ENCODE peak calls at places on chromosome 5, in ten cellular contexts. M is kidney epithelial cell, I is body of pancreas, J is neural progenitor cell, U is A549, L is lung, E is cardiac muscle cell, V is stomach, N is uterus, W is colonic mucosa. H is an unnamed sample.
A peak's percentile ranks its signal among the peaks of the same experiment; 100 is the strongest.

GRCh38 chr5:60826653-60827052 is 17.4 kb downstream of the ELOVL7 start:
- DNase-seq in M (no peak), I (no peak), J (no peak), U (no peak), L (no peak), E (no peak), V (no peak), N (no peak), W (no peak), H (no peak)

GRCh38 chr5:133750856-133751255 is 138.5 kb upstream of the FSTL4 start:
- DNase-seq in M (no peak), I (no peak), J (no peak), U (no peak), L (no peak), E (no peak), V (no peak), N (no peak), W (no peak), H (no peak)

GRCh38 chr5:42718591-42718990 is 38.0 kb upstream of the CCDC152 start:
- DNase-seq in M (peak; percentile 61), I (no peak), J (no peak), U (no peak), L (no peak), E (no peak), V (no peak), N (no peak), W (no peak), H (peak; percentile 10)

GRCh38 chr5:5979362-5979760 is 399.0 kb downstream of the MED10 start:
- DNase-seq in M (peak; percentile 18), I (peak; percentile 7), J (no peak), U (no peak), L (no peak), E (no peak), V (no peak), N (peak; percentile 30), W (no peak), H (no peak)

GRCh38 chr5:111142932-111143331 is 50.8 kb downstream of the WDR36 start:
- DNase-seq in M (no peak), I (no peak), J (no peak), U (no peak), L (no peak), E (no peak), V (no peak), N (no peak), W (no peak), H (peak; percentile 26)

GRCh38 chr5:133222979-133223378 is 171.2 kb downstream of the HSPA4 start:
- DNase-seq in M (no peak), I (no peak), J (peak; percentile 63), U (no peak), L (no peak), E (peak; percentile 22), V (no peak), N (no peak), W (no peak), H (peak; percentile 63)

GRCh38 chr5:22344000-22344399 is 509.1 kb downstream of the CDH12 start:
- DNase-seq in M (no peak), I (no peak), J (no peak), U (no peak), L (no peak), E (no peak), V (no peak), N (no peak), W (no peak), H (no peak)

GRCh38 chr5:131634666-131634995 is 398 bp downstream of the RAPGEF6 start:
- DNase-seq in M (no peak), I (peak; percentile 66), J (peak; percentile 88), U (peak; percentile 55), L (no peak), E (peak; percentile 72), V (peak; percentile 54), N (no peak), W (peak; percentile 68), H (peak; percentile 50)

GRCh38 chr5:52878671-52879070 is 91.0 kb downstream of the ITGA1 start:
- DNase-seq in M (no peak), I (no peak), J (no peak), U (no peak), L (no peak), E (no peak), V (no peak), N (no peak), W (no peak), H (peak; percentile 64)

GRCh38 chr5:123976393-123977029 is 464.5 kb downstream of the CSNK1G3 start:
- DNase-seq in M (no peak), I (no peak), J (no peak), U (no peak), L (no peak), E (no peak), V (no peak), N (no peak), W (no peak), H (no peak)

GRCh38 chr5:93476211-93476851 is 104.7 kb downstream of the NR2F1-AS1 start:
- DNase-seq in M (no peak), I (no peak), J (no peak), U (no peak), L (no peak), E (no peak), V (no peak), N (no peak), W (no peak), H (no peak)

GRCh38 chr5:116600876-116601275 is 26.3 kb upstream of the SEMA6A start:
- DNase-seq in M (peak; percentile 80), I (no peak), J (no peak), U (no peak), L (no peak), E (no peak), V (no peak), N (no peak), W (no peak), H (peak; percentile 9)

GRCh38 chr5:158732345-158732744 is 367.4 kb downstream of the EBF1 start:
- DNase-seq in M (no peak), I (no peak), J (no peak), U (no peak), L (no peak), E (no peak), V (no peak), N (no peak), W (no peak), H (no peak)
- TF ChIP-seq CTCF in M (no peak), I (no peak), J (no peak), U (no peak), L (no peak), E (no peak), V (no peak), N (no peak), W (no peak), H (no peak)

GRCh38 chr5:71948206-71948605 is 159.1 kb upstream of the MAP1B start:
- DNase-seq in M (no peak), I (no peak), J (no peak), U (no peak), L (no peak), E (no peak), V (no peak), N (no peak), W (no peak), H (no peak)
- H3K4me3 ChIP-seq in M (no peak overlapping the region), I (no peak overlapping the region), J (no peak overlapping the region), U (no peak overlapping the region), L (no peak overlapping the region), E (no peak overlapping the region), V (no peak overlapping the region), N (no peak overlapping the region), W (no peak overlapping the region), H (no peak overlapping the region)

GRCh38 chr5:143003328-143003636 is 233.1 kb downstream of the ARHGAP26 start:
- DNase-seq in M (no peak), I (no peak), J (no peak), U (no peak), L (no peak), E (no peak), V (no peak), N (no peak), W (no peak), H (no peak)
- TF ChIP-seq CTCF in M (no peak), I (no peak), J (no peak), U (no peak), L (no peak), E (no peak), V (peak; percentile 5), N (no peak), W (no peak), H (no peak)

GRCh38 chr5:112918679-112919078 is 3.3 kb downstream of the REEP5 start:
- DNase-seq in M (peak; percentile 45), I (no peak), J (no peak), U (no peak), L (no peak), E (no peak), V (no peak), N (no peak), W (no peak), H (no peak)

GRCh38 chr5:112921031-112921832 is 795 bp downstream of the REEP5 start:
- DNase-seq in M (no peak), I (peak; percentile 66), J (peak; percentile 80), U (peak; percentile 69), L (peak; percentile 54), E (peak; percentile 81), V (peak; percentile 73), N (peak; percentile 72), W (peak; percentile 70), H (peak; percentile 72)

GRCh38 chr5:112917453-112918005 is 4.5 kb downstream of the REEP5 start:
- DNase-seq in M (no peak), I (no peak), J (peak; percentile 12), U (no peak), L (no peak), E (peak; percentile 13), V (no peak), N (no peak), W (no peak), H (peak; percentile 7)

GRCh38 chr5:112915831-112916230 is 6.2 kb downstream of the REEP5 start:
- DNase-seq in M (no peak), I (no peak), J (no peak), U (no peak), L (no peak), E (no peak), V (no peak), N (no peak), W (no peak), H (no peak)

DNA sequence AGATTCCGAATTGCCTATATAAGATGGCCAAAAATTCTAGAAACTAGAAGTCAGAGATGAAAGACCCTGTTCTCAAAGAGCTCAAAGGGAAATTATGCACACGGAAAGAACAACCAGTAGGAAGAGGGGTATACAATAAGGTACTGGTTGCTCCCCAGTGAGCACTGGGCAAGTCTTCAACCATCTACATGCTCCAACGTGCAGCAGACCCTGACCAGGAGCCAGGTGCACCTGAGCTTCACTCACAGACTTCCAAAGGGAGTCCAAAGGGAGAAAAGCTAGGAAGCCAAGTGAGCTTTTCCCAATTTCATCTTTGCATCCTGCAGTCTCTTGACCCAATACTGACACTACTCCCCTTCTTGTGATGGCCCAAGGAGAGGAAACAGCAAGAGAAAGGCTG is 3.9 kb downstream of the REEP5 start:
- DNase-seq in M (no peak), I (no peak), J (no peak), U (no peak), L (no peak), E (no peak), V (no peak), N (no peak), W (no peak), H (no peak)
- H3K4me3 ChIP-seq in M (no peak overlapping the region), I (no peak overlapping the region), J (no peak overlapping the region), U (no peak overlapping the region), L (no peak overlapping the region), E (no peak overlapping the region), V (no peak overlapping the region), N (no peak overlapping the region), W (no peak overlapping the region), H (no peak overlapping the region)